ENCODE peak calls at places on chromosomes 13 and 19, in four cellular contexts. J is heart right ventricle, D is GM23248, Y is thoracic aorta. G is an unnamed sample.

GRCh38 chr13:110503979-110504499 is 57.5 kb downstream of the RAB20 start:
- DNase-seq in J (no peak), Y (no peak), D (no peak), G (no peak)

GRCh38 chr13:106533940-106534843 is 1.3 kb downstream of the EFNB2 start:
- DNase-seq in J (peak), Y (no peak), D (peak), G (peak)

GRCh38 chr13:36369268-36370107 is 23.3 kb upstream of the SPART start:
- DNase-seq in J (no peak), Y (no peak), D (no peak), G (no peak)

GRCh38 chr13:111541752-111542529 is 221.5 kb downstream of the TEX29 start:
- DNase-seq in D (no peak), J (no peak), Y (no peak), G (peak)

GRCh38 chr19:13420780-13421179 is 85.5 kb downstream of the CACNA1A start:
- DNase-seq in J (no peak), D (no peak), Y (no peak), G (no peak)

GRCh38 chr13:93151277-93151676 is 75.3 kb upstream of the GPC6 start:
- DNase-seq in J (no peak), Y (no peak), D (peak), G (no peak)

GRCh38 chr13:30615851-30616311 is 1.8 kb upstream of the USPL1 start:
- DNase-seq in Y (no peak), J (no peak), D (peak), G (no peak)

GRCh38 chr19:29106353-29106885 is 106.5 kb downstream of the UQCRFS1 start:
- DNase-seq in D (no peak), J (no peak), Y (no peak), G (no peak)

GRCh38 chr19:30311911-30312310 is 60.3 kb upstream of the ZNF536 start:
- DNase-seq in D (no peak), Y (no peak), J (no peak), G (peak)

GRCh38 chr13:79307866-79308298 is 98.2 kb downstream of the RBM26 start:
- DNase-seq in J (no peak), Y (no peak), D (peak), G (no peak)

GRCh38 chr13:104648291-104648690 is 1582.1 kb upstream of the SLC10A2 start:
- DNase-seq in Y (no peak), J (no peak), D (no peak), G (no peak)

GRCh38 chr13:44819245-44819644 is 170.0 kb downstream of the NUFIP1 start:
- DNase-seq in D (peak), J (no peak), Y (no peak), G (no peak)

GRCh38 chr19:41367848-41368301 is 3.9 kb upstream of the B9D2 start:
- DNase-seq in D (peak), Y (no peak), J (no peak), G (no peak)

GRCh38 chr19:39582442-39582841 is 19.9 kb upstream of the LGALS13 start:
- DNase-seq in D (no peak), Y (no peak), J (no peak), G (no peak)
- H3K27ac ChIP-seq in D (no peak), Y (no peak), J (no peak), G (no peak)

DNA sequence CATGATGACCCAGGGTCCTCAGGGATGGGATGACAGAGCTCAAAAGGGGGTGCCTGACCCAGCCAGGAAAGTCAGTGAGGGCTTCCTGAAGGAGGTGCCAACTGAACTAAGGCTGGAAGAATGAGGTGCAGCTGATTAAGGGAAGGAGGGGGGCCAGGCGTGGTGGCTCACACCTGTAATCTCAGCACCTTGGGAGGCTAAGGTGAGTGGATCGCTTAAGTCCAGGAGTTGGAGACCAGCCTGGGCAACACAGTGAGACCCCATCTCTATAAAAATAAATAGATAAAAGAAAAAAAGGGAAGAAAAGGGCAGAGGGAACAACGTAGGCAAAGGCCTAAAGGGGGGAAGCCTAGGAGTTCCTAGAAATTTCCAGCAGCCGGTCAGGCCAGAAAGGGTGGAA is 9.1 kb upstream of the LYPD3 start:
- DNase-seq in D (no peak), J (no peak), Y (no peak), G (no peak)
- H3K27ac ChIP-seq in D (no peak), J (peak), Y (peak), G (peak)

GRCh38 chr13:24684600-24684998 is 4.4 kb downstream of the ATP12A start:
- DNase-seq in J (no peak), D (peak), Y (no peak), G (no peak)

GRCh38 chr13:24685314-24685713 is 5.1 kb downstream of the ATP12A start:
- DNase-seq in J (no peak), D (no peak), Y (no peak), G (no peak)

GRCh38 chr13:24683370-24683769 is 3.2 kb downstream of the ATP12A start:
- DNase-seq in J (no peak), Y (no peak), D (no peak), G (no peak)

GRCh38 chr13:24682353-24682752 is 2.1 kb downstream of the ATP12A start:
- DNase-seq in D (no peak), J (no peak), Y (no peak), G (no peak)

GRCh38 chr13:24683833-24684599 is 3.8 kb downstream of the ATP12A start:
- DNase-seq in D (peak), Y (no peak), J (peak), G (no peak)
- H3K27ac ChIP-seq in D (no peak), Y (no peak), J (no peak), G (peak)

GRCh38 chr13:101258509-101258908 is 157.8 kb downstream of the NALCN start:
- DNase-seq in D (peak), J (no peak), Y (no peak), G (no peak)

GRCh38 chr13:101262306-101262705 is 154.0 kb downstream of the NALCN start:
- DNase-seq in D (no peak), J (no peak), Y (no peak), G (no peak)

GRCh38 chr13:101258071-101258470 is 158.2 kb downstream of the NALCN start:
- DNase-seq in Y (no peak), D (peak), J (no peak), G (no peak)
- H3K27ac ChIP-seq in Y (no peak), D (peak), J (no peak), G (no peak)

GRCh38 chr19:47188507-47189033 is 42.4 kb downstream of the BBC3 start:
- DNase-seq in D (no peak), J (no peak), Y (no peak), G (no peak)
- H3K27ac ChIP-seq in D (no peak), J (no peak), Y (peak), G (no peak)

GRCh38 chr19:38718747-38719543 is 25.3 kb downstream of the CAPN12 start:
- DNase-seq in J (peak), D (peak), Y (no peak), G (peak)
- H3K27ac ChIP-seq in J (peak), D (no peak), Y (peak), G (peak)

GRCh38 chr13:42720116-42720857 is 61.1 kb upstream of the FAM216B start:
- DNase-seq in D (peak), J (no peak), Y (no peak), G (no peak)
- H3K27ac ChIP-seq in D (peak), J (no peak), Y (no peak), G (no peak)

GRCh38 chr19:16799740-16800139 is 29.5 kb upstream of the SIN3B start:
- DNase-seq in D (no peak), Y (no peak), J (no peak), G (no peak)
- H3K27ac ChIP-seq in D (no peak), Y (no peak), J (no peak), G (no peak)